ENCODE peak calls at places on chromosomes 1 and 21, in four cellular contexts. One of them, this sample, is unnamed.
A peak's percentile ranks its signal among the peaks of the same experiment; 100 is the strongest.

GRCh38 chr1:2021550-2021949 is 2.4 kb downstream of the GABRD start:
- DNase-seq in PC-9: no peak
- DNase-seq in fibroblast of lung: no peak
- DNase-seq in HFF-Myc: no peak
- DNase-seq in this sample: no peak

GRCh38 chr1:2908561-2908960 is 107.1 kb upstream of the TTC34 start:
- DNase-seq in PC-9: no peak
- DNase-seq in fibroblast of lung: no peak
- DNase-seq in HFF-Myc: no peak
- DNase-seq in this sample: no peak

GRCh38 chr1:69513621-69514020 is 54.1 kb upstream of the LRRC7 start:
- DNase-seq in fibroblast of lung: peak; percentile 74
- DNase-seq in HFF-Myc: no peak
- DNase-seq in PC-9: no peak
- DNase-seq in this sample: no peak

GRCh38 chr21:27269646-27270045 is 302.8 kb upstream of the ADAMTS5 start:
- DNase-seq in PC-9: no peak
- DNase-seq in HFF-Myc: peak; percentile 26
- DNase-seq in fibroblast of lung: peak; percentile 92
- DNase-seq in this sample: peak; percentile 78

GRCh38 chr1:24769656-24770651 is 24.7 kb downstream of the CLIC4 start:
- DNase-seq in PC-9: no peak
- DNase-seq in HFF-Myc: peak; percentile 87
- DNase-seq in fibroblast of lung: peak; percentile 98
- DNase-seq in this sample: peak; percentile 89

GRCh38 chr1:147585640-147586383 is 44.5 kb downstream of the BCL9 start:
- DNase-seq in PC-9: no peak
- DNase-seq in fibroblast of lung: no peak
- DNase-seq in HFF-Myc: no peak
- DNase-seq in this sample: no peak

GRCh38 chr1:34086561-34086960 is 78.5 kb downstream of the CSMD2 start:
- DNase-seq in HFF-Myc: no peak
- DNase-seq in PC-9: no peak
- DNase-seq in fibroblast of lung: no peak
- DNase-seq in this sample: no peak

GRCh38 chr1:25544819-25545218 is 1.4 kb downstream of the LDLRAP1 start:
- DNase-seq in HFF-Myc: no peak
- DNase-seq in fibroblast of lung: no peak
- DNase-seq in PC-9: peak; percentile 64
- DNase-seq in this sample: no peak

GRCh38 chr1:41664861-41665640 is 180.6 kb upstream of the EDN2 start:
- DNase-seq in HFF-Myc: peak; percentile 62
- DNase-seq in fibroblast of lung: peak; percentile 69
- DNase-seq in PC-9: peak; percentile 83
- DNase-seq in this sample: peak; percentile 14

DNA sequence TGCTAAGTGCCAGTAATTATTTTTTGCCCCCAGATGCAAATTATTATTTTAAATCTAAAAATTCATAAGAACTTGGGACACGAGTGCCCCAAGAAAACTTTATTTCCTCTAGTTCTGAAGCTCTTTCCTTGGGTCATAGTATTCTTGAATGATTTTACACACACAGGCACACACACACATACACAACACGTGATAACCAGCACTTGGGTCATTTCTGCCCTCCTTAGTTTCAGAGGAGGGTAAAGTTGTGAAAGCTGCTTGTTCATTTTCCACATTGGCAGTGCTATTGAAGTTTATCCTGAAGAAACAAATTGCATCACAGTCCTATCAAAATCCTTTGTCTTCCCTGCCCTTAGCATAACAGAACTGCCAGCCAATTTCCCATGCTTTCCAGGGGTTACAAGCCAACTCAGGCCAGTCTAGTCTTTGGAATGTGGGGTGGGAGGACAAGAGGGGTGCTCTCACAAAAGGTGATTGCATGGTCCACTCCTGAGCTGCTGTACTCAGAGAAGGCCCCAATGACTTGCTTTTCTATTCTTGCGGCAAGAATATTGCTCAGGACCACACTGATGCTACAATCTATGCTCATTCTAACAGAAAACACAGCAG is 98.5 kb upstream of the POGK start:
- DNase-seq in HFF-Myc: no peak
- DNase-seq in fibroblast of lung: no peak
- DNase-seq in PC-9: no peak
- DNase-seq in this sample: no peak
- TF ChIP-seq CTCF in HFF-Myc: no peak
- TF ChIP-seq CTCF in fibroblast of lung: no peak
- TF ChIP-seq CTCF in PC-9: no peak
- TF ChIP-seq CTCF in this sample: no peak

GRCh38 chr21:41899431-41900202 is 20.5 kb upstream of the PRDM15 start:
- DNase-seq in PC-9: no peak
- DNase-seq in HFF-Myc: no peak
- DNase-seq in fibroblast of lung: no peak
- DNase-seq in this sample: no peak

GRCh38 chr21:41900401-41900800 is 21.3 kb upstream of the PRDM15 start:
- DNase-seq in fibroblast of lung: no peak
- DNase-seq in PC-9: no peak
- DNase-seq in HFF-Myc: no peak
- DNase-seq in this sample: no peak

GRCh38 chr21:41901782-41902181 is 22.6 kb upstream of the PRDM15 start:
- DNase-seq in PC-9: no peak
- DNase-seq in fibroblast of lung: no peak
- DNase-seq in HFF-Myc: no peak
- DNase-seq in this sample: no peak

GRCh38 chr21:41902946-41903345 is 23.8 kb upstream of the PRDM15 start:
- DNase-seq in fibroblast of lung: no peak
- DNase-seq in HFF-Myc: no peak
- DNase-seq in PC-9: no peak
- DNase-seq in this sample: no peak

DNA sequence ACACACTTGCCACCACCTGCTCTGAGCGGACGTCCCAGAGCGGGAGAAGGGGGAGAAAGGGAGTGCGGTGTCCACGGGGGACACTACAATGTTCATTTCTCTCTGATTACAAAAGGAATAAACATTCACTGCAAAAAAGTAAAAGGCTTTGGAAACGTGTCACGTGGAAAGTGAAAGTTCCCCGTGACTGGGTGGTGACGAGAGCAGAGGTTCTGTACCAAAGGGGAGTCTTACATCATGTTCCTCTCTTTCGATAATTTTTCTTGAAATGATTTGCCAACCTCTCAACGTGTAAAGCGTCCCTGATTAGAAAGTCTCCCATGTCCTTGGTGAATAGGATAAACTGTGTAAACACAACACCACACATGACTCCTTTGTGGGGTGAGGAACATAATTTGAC is 22.0 kb upstream of the PRDM15 start:
- DNase-seq in fibroblast of lung: peak; percentile 23
- DNase-seq in HFF-Myc: no peak
- DNase-seq in PC-9: no peak
- DNase-seq in this sample: no peak
- TF ChIP-seq CTCF in fibroblast of lung: no peak
- TF ChIP-seq CTCF in HFF-Myc: no peak
- TF ChIP-seq CTCF in PC-9: no peak
- TF ChIP-seq CTCF in this sample: no peak

GRCh38 chr1:213135572-213135971 is 84.5 kb downstream of the RPS6KC1 start:
- DNase-seq in PC-9: no peak
- DNase-seq in fibroblast of lung: peak; percentile 36
- DNase-seq in HFF-Myc: no peak
- DNase-seq in this sample: peak; percentile 7

GRCh38 chr1:213136190-213136917 is 85.3 kb downstream of the RPS6KC1 start:
- DNase-seq in PC-9: no peak
- DNase-seq in fibroblast of lung: no peak
- DNase-seq in HFF-Myc: no peak
- DNase-seq in this sample: no peak

GRCh38 chr1:213127074-213127473 is 76.0 kb downstream of the RPS6KC1 start:
- DNase-seq in HFF-Myc: no peak
- DNase-seq in fibroblast of lung: no peak
- DNase-seq in PC-9: no peak
- DNase-seq in this sample: no peak

GRCh38 chr1:213131851-213132655 is 81.0 kb downstream of the RPS6KC1 start:
- DNase-seq in PC-9: no peak
- DNase-seq in HFF-Myc: no peak
- DNase-seq in fibroblast of lung: peak; percentile 22
- DNase-seq in this sample: no peak
- TF ChIP-seq CTCF in PC-9: no peak
- TF ChIP-seq CTCF in HFF-Myc: no peak
- TF ChIP-seq CTCF in fibroblast of lung: peak; percentile 12
- TF ChIP-seq CTCF in this sample: no peak

GRCh38 chr1:156359973-156360372 is 9.0 kb upstream of the RHBG start:
- DNase-seq in fibroblast of lung: peak; percentile 26
- DNase-seq in HFF-Myc: peak; percentile 36
- DNase-seq in PC-9: no peak
- DNase-seq in this sample: no peak
- TF ChIP-seq CTCF in fibroblast of lung: peak; percentile 41
- TF ChIP-seq CTCF in HFF-Myc: peak; percentile 63
- TF ChIP-seq CTCF in PC-9: peak; percentile 21
- TF ChIP-seq CTCF in this sample: peak; percentile 74